ENCODE peak calls at places on chromosomes 12 and 14, in five cellular contexts. K is pancreas, Z is BE2C, L is psoas muscle, S is right atrium auricular region. H is an unnamed sample. For H3K36me3, the result is how much of the 10 kb centered on the place peaks cover.

GRCh38 chr12:121184984-121185894 is 24.7 kb upstream of the P2RX4 start:
- DNase-seq in L (no peak), K (no peak), S (no peak), Z (no peak), H (no peak)

GRCh38 chr12:76307083-76307482 is 41.1 kb downstream of the BBS10 start:
- DNase-seq in K (no peak), L (no peak), Z (no peak), S (no peak), H (no peak)

GRCh38 chr14:24113801-24114535 is 609 bp upstream of the DCAF11 start:
- DNase-seq in S (peak), L (peak), K (peak), Z (peak), H (peak)

GRCh38 chr14:70254476-70254961 is 65.8 kb upstream of the SLC8A3 start:
- DNase-seq in S (no peak), L (peak), Z (peak), K (peak), H (no peak)

GRCh38 chr12:121175383-121176119 is 34.4 kb upstream of the P2RX4 start:
- DNase-seq in S (peak), L (peak), Z (no peak), K (no peak), H (no peak)

GRCh38 chr12:13277278-13277677 is 80.8 kb downstream of the EMP1 start:
- DNase-seq in Z (no peak), K (no peak), S (no peak), L (no peak), H (no peak)

GRCh38 chr12:32451816-32452215 is 52.5 kb downstream of the FGD4 start:
- DNase-seq in S (no peak), L (no peak), K (no peak), Z (no peak), H (no peak)

GRCh38 chr12:91892081-91892855 is 253.4 kb downstream of the BTG1 start:
- DNase-seq in L (no peak), K (no peak), S (no peak), Z (no peak), H (no peak)

GRCh38 chr14:100654814-100655795 is 67.9 kb upstream of the BEGAIN start:
- DNase-seq in K (peak), S (no peak), L (no peak), Z (peak), H (no peak)

GRCh38 chr14:64729386-64730060 is 25.3 kb downstream of the PLEKHG3 start:
- DNase-seq in K (peak), L (no peak), S (no peak), Z (no peak), H (no peak)

GRCh38 chr14:64730061-64730440 is 25.8 kb downstream of the PLEKHG3 start:
- DNase-seq in Z (no peak), S (no peak), K (no peak), L (no peak), H (no peak)

GRCh38 chr14:64727551-64728071 is 23.4 kb downstream of the PLEKHG3 start:
- DNase-seq in L (no peak), K (no peak), S (no peak), Z (no peak), H (no peak)

GRCh38 chr14:64728106-64728505 is 23.9 kb downstream of the PLEKHG3 start:
- DNase-seq in S (no peak), K (peak), Z (no peak), L (no peak), H (no peak)

DNA sequence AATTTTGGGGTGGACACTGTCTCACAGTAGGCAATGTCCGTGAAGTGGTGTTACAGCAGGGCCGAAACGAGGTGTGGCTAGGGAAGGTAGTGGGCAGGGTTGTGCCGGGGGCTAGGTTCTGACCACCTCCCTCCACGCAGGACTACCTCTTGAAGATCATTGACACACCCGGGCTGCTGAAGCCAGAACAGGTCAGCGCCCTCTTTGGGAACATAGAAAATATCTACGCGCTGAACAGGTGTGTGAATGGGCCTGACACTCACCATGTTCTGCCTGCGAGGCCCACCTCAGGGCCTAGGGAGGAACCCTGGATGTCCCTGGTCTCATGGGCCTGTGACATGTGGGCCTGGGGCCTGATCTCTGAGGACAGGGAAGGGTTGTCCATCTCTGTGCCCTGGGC is 24.6 kb downstream of the PLEKHG3 start:
- DNase-seq in L (no peak), S (no peak), K (peak), Z (no peak), H (no peak)
- H3K36me3 ChIP-seq in L (under half), S (half or more), K (under half), Z (under half), H (half or more)

GRCh38 chr14:105460616-105461015 is 14.0 kb upstream of the CRIP2 start:
- DNase-seq in S (no peak), L (no peak), Z (no peak), K (no peak), H (no peak)
- H3K36me3 ChIP-seq in S (half or more), L (under half), Z (half or more), K (under half), H (under half)

DNA sequence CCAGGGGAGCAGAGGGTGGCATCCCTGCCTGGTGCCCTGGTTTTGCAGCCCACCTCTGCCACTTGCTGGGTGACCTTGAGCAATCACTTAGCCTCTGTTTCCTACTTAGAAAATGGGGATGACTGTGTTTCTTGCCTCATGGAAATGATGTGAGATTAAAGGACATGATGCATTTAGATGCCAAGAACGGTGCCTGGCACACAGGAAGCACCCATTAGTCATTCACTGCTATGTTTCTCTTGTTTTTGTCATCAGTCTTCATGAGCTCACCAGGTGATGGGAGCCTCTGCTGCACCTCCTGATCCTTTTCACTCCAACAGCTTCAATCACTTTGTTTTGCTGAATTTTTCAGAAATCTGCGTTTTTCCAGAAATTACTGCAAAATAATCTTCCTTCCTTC is 23.6 kb upstream of the ATF1 start:
- DNase-seq in S (no peak), Z (no peak), L (no peak), K (no peak), H (no peak)
- H3K36me3 ChIP-seq in S (half or more), Z (half or more), L (under half), K (under half), H (under half)

DNA sequence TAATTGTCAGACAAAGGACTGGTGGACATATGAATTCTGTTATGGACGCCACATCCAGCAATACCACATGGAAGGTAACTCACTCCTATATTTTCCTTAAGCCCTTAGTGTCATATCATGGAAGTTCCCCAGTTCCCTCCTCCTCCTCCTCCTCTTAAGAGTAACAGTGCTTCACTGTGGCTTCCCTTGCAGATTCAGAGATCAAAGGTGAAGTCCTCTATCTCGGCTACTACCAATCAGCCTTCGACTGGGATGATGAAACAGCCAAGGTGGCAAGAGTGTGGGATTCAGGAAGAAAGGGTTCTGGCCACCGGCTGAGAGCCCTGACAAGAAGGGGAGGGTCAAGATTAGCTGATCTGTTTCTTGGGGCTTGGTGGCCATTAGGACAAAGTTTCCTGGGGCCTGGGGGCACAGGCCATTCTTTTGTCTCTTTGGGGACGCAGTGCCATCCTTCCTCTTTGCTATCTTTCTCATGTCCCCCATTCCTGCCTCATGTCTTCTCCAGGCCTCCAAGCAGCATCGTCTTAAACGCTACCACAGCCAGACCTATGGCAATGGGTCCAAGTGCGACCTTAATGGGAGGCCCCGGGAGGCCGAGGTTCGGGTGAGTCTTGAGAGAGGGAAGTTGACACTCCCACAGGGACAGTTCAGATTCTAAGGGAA is 2.0 kb downstream of the OS9 start:
- DNase-seq in L (no peak), Z (no peak), K (no peak), S (no peak), H (no peak)
- H3K36me3 ChIP-seq in L (under half), Z (under half), K (under half), S (under half), H (under half)

DNA sequence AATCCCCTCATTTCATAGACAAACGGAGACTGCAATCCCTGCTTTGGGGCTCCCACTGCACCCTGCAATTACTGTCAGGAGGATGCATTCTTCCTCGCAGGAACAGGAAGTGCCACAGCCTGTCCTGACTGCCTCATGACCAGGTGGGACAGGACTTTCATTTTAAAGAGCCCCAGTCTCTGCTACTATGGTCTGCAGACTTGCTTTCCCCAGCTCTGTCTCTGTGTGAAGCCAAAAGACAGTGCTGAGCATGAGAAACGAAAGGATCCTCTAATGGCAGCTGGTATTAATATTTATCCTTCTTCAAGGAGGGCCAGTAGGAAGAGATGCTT is 60.0 kb upstream of the PNMA1 start:
- DNase-seq in Z (no peak), L (no peak), S (no peak), K (no peak), H (no peak)
- H3K36me3 ChIP-seq in Z (under half), L (under half), S (under half), K (under half), H (under half)

DNA sequence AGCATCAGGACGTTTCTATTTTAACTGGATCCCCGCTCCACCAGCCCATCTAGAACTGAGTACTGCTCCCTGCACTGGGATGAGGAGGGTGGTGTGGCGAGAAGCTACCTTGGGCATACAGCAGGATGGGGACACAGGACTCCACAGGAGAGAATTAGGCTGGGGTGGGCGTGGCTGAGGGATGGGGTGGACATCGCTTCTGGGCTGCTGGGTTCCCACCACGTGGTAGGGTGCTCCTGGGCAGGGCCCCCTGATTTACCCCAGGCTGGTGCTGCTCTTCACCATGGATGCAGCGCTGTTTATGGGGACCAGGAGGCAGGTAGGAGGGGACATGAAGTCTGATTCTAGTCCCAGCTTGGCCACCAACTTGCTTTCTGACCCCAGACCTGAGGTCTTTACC is 41.9 kb downstream of the VDR start:
- DNase-seq in Z (no peak), S (no peak), L (no peak), K (no peak), H (no peak)
- H3K36me3 ChIP-seq in Z (under half), S (under half), L (under half), K (under half), H (under half)

DNA sequence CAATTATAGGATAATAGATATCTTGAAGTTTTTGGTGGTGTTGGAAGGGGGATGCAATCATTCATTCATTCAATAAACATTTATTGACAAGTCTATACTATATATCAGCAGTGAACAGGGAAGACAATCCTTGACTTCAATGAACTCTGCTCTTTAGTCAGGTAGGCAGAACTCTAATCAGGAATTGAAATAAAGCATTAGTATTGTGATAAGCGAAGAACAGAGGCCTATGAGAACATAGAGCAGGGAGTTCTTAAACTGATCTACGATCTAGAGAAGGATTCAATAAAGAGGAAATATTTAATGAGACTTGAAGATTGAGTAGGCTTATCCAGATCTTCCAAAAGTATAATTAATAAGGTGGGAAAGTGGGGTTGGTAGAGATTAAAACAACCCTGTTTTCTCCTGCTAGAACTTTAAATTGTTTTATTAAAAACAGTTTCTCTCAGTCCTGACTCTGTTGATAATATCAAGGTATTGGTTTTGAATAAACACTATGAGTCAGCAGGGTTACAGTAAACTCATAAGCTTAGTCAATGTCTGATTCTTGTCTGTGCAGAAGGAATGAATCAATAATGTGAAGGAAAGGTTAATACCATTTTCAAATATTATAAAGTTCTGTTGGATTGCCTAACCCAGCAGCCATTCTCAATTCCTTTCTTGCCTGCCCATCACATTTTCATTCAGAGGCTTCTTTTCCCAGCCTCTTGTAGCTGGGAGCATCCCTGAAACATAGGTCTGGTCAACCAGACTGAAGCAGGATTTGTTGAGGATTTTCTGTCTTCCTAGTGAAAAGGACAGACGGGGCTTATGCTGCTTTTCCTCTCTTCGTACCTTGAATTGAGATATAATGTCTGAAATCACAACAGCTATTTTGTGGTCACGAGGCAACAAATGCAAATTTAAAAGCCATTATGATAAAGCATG is 38.9 kb upstream of the KTN1 start:
- DNase-seq in L (no peak), S (no peak), Z (no peak), K (no peak), H (no peak)
- H3K36me3 ChIP-seq in L (under half), S (under half), Z (under half), K (under half), H (under half)

GRCh38 chr14:55381561-55381960 is 30.1 kb downstream of the ATG14 start:
- DNase-seq in S (no peak), L (no peak), K (no peak), Z (no peak), H (no peak)
- H3K36me3 ChIP-seq in S (under half), L (under half), K (under half), Z (under half), H (under half)

GRCh38 chr12:60191271-60191670 is 595.4 kb downstream of the SLC16A7 start:
- DNase-seq in Z (no peak), K (no peak), L (no peak), S (no peak), H (no peak)
- H3K36me3 ChIP-seq in Z (under half), K (under half), L (under half), S (under half), H (under half)

H was measured in thoracic aorta.